ENCODE peak calls at places on chromosomes 4 and X, in nine cellular contexts. I is stimulated activated CD8-positive, alpha-beta memory T cell treated with anti-CD3 and anti-CD28 coated beads, Interleukin-15, amount 100 ng/mL, for 1 hour; Y is activated effector memory CD4-positive, alpha-beta T cell treated with Interleukin-2 at 50 U/mL for 16 hours; H is BJ; X is activated naive CD8-positive, alpha-beta T cell treated with anti-CD3 and anti-CD28 coated beads for 36 hours; F is left ventricle myocardium superior; L is T-helper 1 cell; T is activated CD8-positive, alpha-beta memory T cell treated with anti-CD3 and anti-CD28 coated beads, Interleukin-2, amount 50 U/mL, for 48 hours; G is HT-29. Z is an unnamed sample.

GRCh38 chrX:43975747-43976146 is 2.6 kb upstream of the NDP start:
- DNase-seq in X (no peak), F (no peak), L (no peak), G (no peak), Y (no peak), T (no peak), H (no peak), I (no peak), Z (no peak)

GRCh38 chr4:121307441-121308327 is 73.1 kb downstream of the QRFPR start:
- DNase-seq in T (no peak), I (no peak), G (peak; percentile 54), L (no peak), H (peak; percentile 8), F (no peak), X (peak; percentile 40), Y (no peak), Z (no peak)

GRCh38 chr4:141647982-141648381 is 11.6 kb downstream of the IL15 start:
- DNase-seq in F (no peak), G (no peak), Y (no peak), L (no peak), X (no peak), I (no peak), T (no peak), H (no peak), Z (no peak)

GRCh38 chr4:20626326-20626725 is 73.9 kb upstream of the PACRGL start:
- DNase-seq in G (no peak), Y (no peak), F (no peak), T (no peak), L (no peak), I (no peak), X (no peak), H (no peak), Z (no peak)

GRCh38 chrX:77447339-77448149 is at the start of gene FGF16:
- DNase-seq in Y (no peak), I (no peak), L (no peak), H (no peak), X (peak; percentile 29), G (no peak), T (peak; percentile 50), F (peak; percentile 21), Z (no peak)

GRCh38 chr4:183783933-183784622 is 121.0 kb upstream of the STOX2 start:
- DNase-seq in I (no peak), H (no peak), F (no peak), X (no peak), L (no peak), G (no peak), Y (no peak), T (no peak), Z (no peak)

GRCh38 chr4:174152717-174153466 is 130.6 kb downstream of the FBXO8 start:
- DNase-seq in H (no peak), F (no peak), X (no peak), Y (no peak), G (no peak), T (no peak), L (no peak), I (no peak), Z (no peak)

GRCh38 chrX:104522386-104522785 is 43.6 kb upstream of the IL1RAPL2 start:
- DNase-seq in L (no peak), G (no peak), X (no peak), F (no peak), T (no peak), H (no peak), Y (no peak), I (no peak), Z (no peak)

GRCh38 chr4:169410839-169411770 is 140.3 kb upstream of the SH3RF1 start:
- DNase-seq in T (peak; percentile 62), Y (peak; percentile 48), I (peak; percentile 5), F (no peak), G (peak; percentile 24), L (peak; percentile 10), X (peak; percentile 63), H (peak; percentile 59), Z (no peak)

GRCh38 chr4:110514889-110515479 is 39.0 kb downstream of the ENPEP start:
- DNase-seq in F (no peak), Y (no peak), H (no peak), X (no peak), G (peak; percentile 44), I (no peak), T (no peak), L (no peak), Z (no peak)

GRCh38 chr4:1130318-1131186 is 17.2 kb upstream of the RNF212 start:
- DNase-seq in Y (peak; percentile 62), L (peak; percentile 53), F (peak; percentile 73), H (peak; percentile 22), G (peak; percentile 88), X (peak; percentile 66), I (peak; percentile 57), T (peak; percentile 86), Z (peak; percentile 44)

GRCh38 chrX:145848451-145848850 is 30.8 kb downstream of the SLITRK2 start:
- DNase-seq in F (no peak), L (no peak), Y (no peak), I (no peak), T (no peak), X (no peak), G (no peak), H (no peak), Z (no peak)

GRCh38 chrX:56232221-56233082 is at the start of gene KLF8:
- DNase-seq in Y (peak; percentile 18), G (no peak), F (peak; percentile 59), L (peak; percentile 22), I (peak; percentile 1), X (peak; percentile 20), H (no peak), T (peak; percentile 56), Z (peak; percentile 46)

GRCh38 chr4:124152130-124152529 is 560.4 kb downstream of the ANKRD50 start:
- DNase-seq in Y (no peak), X (no peak), H (no peak), L (no peak), T (no peak), G (no peak), I (no peak), F (no peak), Z (no peak)

GRCh38 chr4:112411781-112412281 is 104.1 kb downstream of the NEUROG2 start:
- DNase-seq in H (no peak), T (no peak), Y (no peak), X (no peak), L (no peak), G (no peak), I (no peak), F (peak; percentile 29), Z (no peak)

Z was measured in left ventricle myocardium inferior.